ENCODE peak calls at places on chromosomes 7 and 10, in seven cellular contexts. I is left lung; S is heart right ventricle; A is CD4-positive, CD25-positive, alpha-beta regulatory T cell; K is H9; P is colonic mucosa; U is body of pancreas. Z is an unnamed sample.

GRCh38 chr10:31620236-31621151 is 301.5 kb downstream of the ZEB1 start:
- DNase-seq in I (peak; percentile 48), S (peak; percentile 70), A (no peak), K (peak; percentile 86), P (peak; percentile 53), U (peak; percentile 34), Z (no peak)

GRCh38 chr7:86975449-86975848 is 84.0 kb downstream of the ELAPOR2 start:
- DNase-seq in I (no peak), S (no peak), A (no peak), K (no peak), P (no peak), U (no peak), Z (no peak)

GRCh38 chr7:39271386-39271785 is 293.7 kb downstream of the POU6F2 start:
- DNase-seq in I (peak; percentile 55), S (peak; percentile 63), A (no peak), K (no peak), P (peak; percentile 27), U (peak; percentile 34), Z (no peak)

GRCh38 chr7:106070201-106070551 is 41.9 kb downstream of the SYPL1 start:
- DNase-seq in I (no peak), S (no peak), A (no peak), K (no peak), P (no peak), U (peak; percentile 77), Z (no peak)

GRCh38 chr7:101941481-101942383 is 124.3 kb downstream of the CUX1 start:
- DNase-seq in I (no peak), S (no peak), A (no peak), K (no peak), P (peak; percentile 86), U (peak; percentile 45), Z (no peak)

GRCh38 chr10:8402469-8403074 is 348.1 kb downstream of the GATA3 start:
- DNase-seq in I (no peak), S (no peak), A (peak; percentile 37), K (no peak), P (no peak), U (no peak), Z (no peak)

GRCh38 chr7:124482229-124482628 is 283.4 kb downstream of the GPR37 start:
- DNase-seq in I (no peak), S (no peak), A (no peak), K (no peak), P (no peak), U (no peak), Z (no peak)

GRCh38 chr10:36606234-36606839 is 519.1 kb upstream of the ANKRD30A start:
- DNase-seq in I (no peak), S (no peak), A (no peak), K (no peak), P (no peak), U (no peak), Z (no peak)

GRCh38 chr10:61627266-61627665 is 35.5 kb upstream of the CABCOCO1 start:
- DNase-seq in I (no peak), S (no peak), A (no peak), K (no peak), P (no peak), U (no peak), Z (no peak)
- H3K27ac ChIP-seq in I (no peak overlapping the region), S (no peak overlapping the region), A (no peak overlapping the region), K (no peak overlapping the region), P (no peak overlapping the region), U (no peak overlapping the region), Z (no peak overlapping the region)

DNA sequence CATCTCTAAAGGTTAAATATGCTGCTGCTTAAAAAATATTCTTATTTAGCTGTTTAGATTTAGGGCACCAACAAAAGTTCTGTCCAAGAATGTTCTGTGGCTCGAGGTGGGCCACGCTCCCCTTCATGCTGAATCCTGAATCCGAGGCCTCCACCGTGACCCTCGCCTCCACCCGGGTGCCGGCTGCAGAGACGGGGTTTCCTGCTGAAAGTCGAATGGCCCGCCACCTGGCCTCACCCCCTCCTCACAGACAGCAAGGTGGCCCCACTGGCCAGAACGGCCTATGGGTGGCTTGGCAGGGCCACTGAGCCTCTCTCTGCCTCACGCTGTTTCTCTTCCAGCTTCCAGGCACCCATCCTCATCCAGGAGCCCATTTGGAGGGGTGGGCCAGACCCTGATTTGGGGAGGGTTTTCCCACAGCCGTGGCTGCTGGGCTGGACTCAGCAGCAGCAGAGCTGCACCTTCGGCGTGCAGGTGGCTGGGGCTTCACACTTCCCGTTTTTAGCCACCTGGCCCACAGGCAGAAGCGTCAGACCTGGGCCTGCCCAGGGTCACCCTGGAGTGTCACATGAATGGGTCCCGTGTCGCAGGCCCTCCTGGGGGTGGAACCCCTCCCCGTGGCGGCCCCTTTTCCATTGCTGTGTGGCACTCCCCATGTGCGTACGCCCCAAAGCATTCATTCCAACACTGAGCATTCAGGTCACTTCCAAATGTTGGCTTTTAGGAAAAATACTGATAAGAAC is 26.3 kb upstream of the ADGRA1 start:
- DNase-seq in I (no peak), S (no peak), A (no peak), K (no peak), P (no peak), U (no peak), Z (no peak)
- H3K27ac ChIP-seq in I (no peak overlapping the region), S (no peak overlapping the region), A (no peak overlapping the region), K (no peak overlapping the region), P (no peak overlapping the region), U (no peak overlapping the region), Z (no peak overlapping the region)

DNA sequence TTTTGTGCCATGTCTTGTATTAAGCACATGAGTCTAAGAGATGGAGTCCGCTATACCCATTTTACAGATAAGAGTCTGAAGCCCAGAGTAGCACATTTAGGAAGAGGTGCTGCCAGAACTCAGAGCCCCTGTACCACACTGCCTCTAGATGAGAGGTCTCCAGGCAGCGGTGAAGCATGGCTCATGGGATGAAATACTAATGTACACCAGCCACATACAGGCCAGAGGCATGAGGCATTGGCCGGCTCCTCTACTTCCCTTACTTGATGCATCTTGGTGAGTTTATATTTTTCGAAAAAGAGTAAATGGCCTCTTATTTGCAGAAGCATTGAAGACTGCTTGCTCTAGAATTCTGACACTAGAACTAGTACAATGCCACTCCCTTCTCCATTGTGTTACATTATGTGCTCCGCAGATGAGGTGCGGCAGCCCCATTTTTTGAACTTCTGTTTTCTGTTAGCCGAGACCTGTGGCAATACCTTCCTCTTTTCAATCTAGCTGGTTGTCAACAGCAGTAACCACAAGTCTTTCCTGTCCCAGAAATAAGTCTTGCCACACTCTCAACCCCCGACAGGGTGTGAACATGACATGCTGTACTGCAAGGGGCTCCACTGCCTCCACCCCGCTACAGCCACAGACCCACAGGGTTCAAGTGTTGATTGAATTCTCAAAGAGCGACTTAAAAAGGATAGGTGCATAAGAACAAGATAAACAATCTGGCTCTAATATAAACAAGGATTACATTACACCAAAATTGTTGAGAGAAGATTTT is 145.3 kb downstream of the CELF2 start:
- DNase-seq in I (peak; percentile 79), S (peak; percentile 35), A (peak; percentile 88), K (no peak), P (peak; percentile 61), U (peak; percentile 78), Z (peak; percentile 63)
- H3K27ac ChIP-seq in I (peak overlapping the region; percentile 58), S (peak overlapping the region; percentile 97), A (peak overlapping the region; percentile 93), K (no peak overlapping the region), P (peak overlapping the region; percentile 66), U (no peak overlapping the region), Z (peak overlapping the region; percentile 98)

DNA sequence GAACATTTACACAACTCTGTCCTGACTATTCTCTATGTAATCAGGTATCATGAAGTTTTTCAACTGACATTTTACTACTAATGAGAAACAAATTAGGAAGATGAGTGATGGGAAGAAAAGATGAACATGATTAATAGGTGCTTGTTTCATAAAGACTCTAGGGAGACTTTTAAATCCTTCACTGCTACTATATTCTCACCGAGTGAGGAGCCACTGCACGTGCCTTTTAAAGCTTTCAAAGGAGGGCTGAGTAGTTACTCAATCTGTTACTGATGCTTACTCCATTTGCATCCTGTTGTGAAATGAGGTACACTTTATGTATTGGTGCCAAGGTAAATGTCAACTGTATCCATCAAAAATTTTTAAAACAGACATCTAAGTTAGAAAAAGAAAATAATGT is 1.3 kb upstream of the COMMD3 start:
- DNase-seq in I (no peak), S (no peak), A (no peak), K (no peak), P (no peak), U (no peak), Z (no peak)
- H3K27ac ChIP-seq in I (no peak overlapping the region), S (no peak overlapping the region), A (no peak overlapping the region), K (no peak overlapping the region), P (no peak overlapping the region), U (no peak overlapping the region), Z (no peak overlapping the region)

GRCh38 chr10:9957352-9957751 is 1060.3 kb upstream of the CELF2 start:
- DNase-seq in I (no peak), S (no peak), A (no peak), K (no peak), P (no peak), U (no peak), Z (no peak)
- H3K27ac ChIP-seq in I (peak overlapping the region; percentile 26), S (no peak overlapping the region), A (no peak overlapping the region), K (no peak overlapping the region), P (no peak overlapping the region), U (no peak overlapping the region), Z (no peak overlapping the region)

GRCh38 chr7:74275401-74275881 is 13.8 kb upstream of the CLIP2 start:
- DNase-seq in I (no peak), S (no peak), A (no peak), K (peak; percentile 81), P (no peak), U (no peak), Z (no peak)
- H3K27ac ChIP-seq in I (no peak overlapping the region), S (no peak overlapping the region), A (no peak overlapping the region), K (no peak overlapping the region), P (no peak overlapping the region), U (no peak overlapping the region), Z (no peak overlapping the region)

DNA sequence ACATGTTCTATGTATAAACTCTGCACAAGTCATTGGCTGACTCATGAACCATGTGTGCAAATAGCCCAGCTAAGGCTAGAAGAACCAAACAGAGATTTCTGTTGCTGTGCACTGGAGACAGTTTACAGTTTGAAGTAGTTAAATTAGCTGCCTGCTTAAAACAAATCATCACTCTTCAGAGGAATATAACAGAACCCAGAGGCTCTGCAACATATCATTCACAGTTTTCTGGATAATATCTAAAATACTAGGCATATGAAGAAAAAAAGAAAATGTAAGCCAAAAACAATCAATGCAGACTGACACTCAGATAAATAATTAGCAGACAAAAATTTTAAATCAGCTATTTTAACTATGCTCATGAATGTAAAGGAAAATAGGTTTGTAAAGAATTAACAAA is 23.6 kb upstream of the FAM204A start:
- DNase-seq in I (no peak), S (no peak), A (no peak), K (no peak), P (no peak), U (no peak), Z (no peak)
- H3K27ac ChIP-seq in I (no peak overlapping the region), S (no peak overlapping the region), A (no peak overlapping the region), K (no peak overlapping the region), P (no peak overlapping the region), U (no peak overlapping the region), Z (no peak overlapping the region)

DNA sequence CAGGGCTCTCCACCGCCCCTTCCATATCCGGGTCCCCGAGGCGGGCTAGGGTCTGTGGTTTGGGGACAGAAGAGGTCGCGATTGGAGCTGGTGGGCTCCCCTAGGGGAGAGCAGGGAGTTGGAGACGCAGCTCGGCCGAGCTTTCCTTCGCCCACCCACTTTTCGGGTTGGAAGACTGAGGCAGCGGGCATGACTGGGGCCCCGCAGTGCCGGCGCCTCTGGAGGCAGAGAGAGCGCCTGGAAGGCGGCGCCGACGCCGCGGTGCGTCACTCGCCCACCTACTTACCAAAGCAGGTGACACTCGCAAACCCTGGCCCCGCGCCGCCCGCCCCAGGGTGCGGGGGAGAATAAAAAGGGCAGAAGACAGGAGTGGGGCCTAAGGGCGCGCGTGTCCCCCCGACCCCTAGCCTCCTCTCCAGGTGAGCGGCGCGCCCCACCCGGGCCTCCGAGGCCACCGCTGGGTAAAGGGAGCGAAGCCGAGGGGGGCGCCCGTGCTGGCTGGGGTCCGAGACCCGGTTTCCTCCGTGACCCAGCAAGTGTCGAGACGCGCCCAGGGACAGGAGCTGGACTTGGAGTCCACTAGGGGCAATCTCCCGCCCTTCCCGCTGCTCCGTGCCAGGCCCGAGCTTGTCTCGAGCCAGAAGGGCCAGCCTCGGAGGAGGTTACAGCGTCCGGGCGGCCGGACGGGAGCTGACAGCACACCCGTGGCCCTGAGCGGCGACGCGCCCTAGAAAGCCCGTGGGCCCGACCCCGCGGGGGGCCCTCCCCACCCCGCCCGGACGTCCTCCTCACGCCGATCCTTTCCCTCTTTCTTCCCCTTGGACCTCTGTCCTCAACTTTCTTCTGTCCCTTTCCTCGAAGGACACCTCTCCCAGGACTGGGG is 34.4 kb upstream of the GRID1 start:
- DNase-seq in I (peak; percentile 50), S (peak; percentile 54), A (peak; percentile 75), K (no peak), P (peak; percentile 52), U (peak; percentile 70), Z (peak; percentile 61)
- H3K27ac ChIP-seq in I (peak overlapping the region; percentile 77), S (peak overlapping the region; percentile 73), A (peak overlapping the region; percentile 61), K (no peak overlapping the region), P (peak overlapping the region; percentile 81), U (peak overlapping the region; percentile 92), Z (peak overlapping the region; percentile 58)

Z was measured in effector memory CD4-positive, alpha-beta T cell.